ENCODE peak calls at places on chromosome 1, in seven cellular contexts. L is DND-41; T is fibroblast of mammary gland; V is CD4-positive, alpha-beta T cell; X is lower lobe of right lung; S is neural crest cell; R is fibroblast of lung. Q is an unnamed sample.

GRCh38 chr1:153984125-153984899 is 1.8 kb downstream of the RAB13 start:
- DNase-seq in L (no peak), T (no peak), V (no peak), X (no peak), S (no peak), R (no peak), Q (no peak)

GRCh38 chr1:909861-910310 is 13.8 kb upstream of the SAMD11 start:
- DNase-seq in L (no peak), T (no peak), V (no peak), X (no peak), S (no peak), R (no peak), Q (no peak)

GRCh38 chr1:194013561-194013960 is 827.1 kb upstream of the B3GALT2 start:
- DNase-seq in L (no peak), T (no peak), V (no peak), X (no peak), S (no peak), R (peak), Q (no peak)

GRCh38 chr1:160522622-160523345 is at the start of gene SLAMF6:
- DNase-seq in L (no peak), T (no peak), V (peak), X (no peak), S (no peak), R (no peak), Q (no peak)

GRCh38 chr1:248622491-248623106 is 12.3 kb downstream of the OR2T11 start:
- DNase-seq in L (peak), T (peak), V (no peak), X (no peak), S (no peak), R (no peak), Q (peak)

GRCh38 chr1:207191061-207191460 is 87.0 kb downstream of the C4BPA start:
- DNase-seq in L (no peak), T (no peak), V (no peak), X (no peak), S (no peak), R (no peak), Q (no peak)

GRCh38 chr1:172778461-172779455 is 119.9 kb downstream of the FASLG start:
- DNase-seq in L (no peak), T (peak), V (no peak), X (no peak), S (no peak), R (no peak), Q (no peak)

GRCh38 chr1:147815503-147815902 is 55.1 kb upstream of the GJA5 start:
- DNase-seq in L (no peak), T (no peak), V (no peak), X (no peak), S (no peak), R (no peak), Q (no peak)

GRCh38 chr1:29179641-29180184 is 2.0 kb downstream of the SRSF4 start:
- DNase-seq in L (no peak), T (peak), V (no peak), X (no peak), S (no peak), R (no peak), Q (no peak)

GRCh38 chr1:155219592-155220031 is 11.1 kb downstream of the MTX1 start:
- DNase-seq in L (peak), T (no peak), V (no peak), X (no peak), S (no peak), R (no peak), Q (no peak)

GRCh38 chr1:204267191-204267601 is 53.4 kb upstream of the GOLT1A start:
- DNase-seq in L (no peak), T (no peak), V (no peak), X (no peak), S (no peak), R (no peak), Q (no peak)

GRCh38 chr1:22760453-22760852 is 49.8 kb downstream of the EPHB2 start:
- DNase-seq in L (no peak), T (peak), V (no peak), X (no peak), S (no peak), R (no peak), Q (peak)

GRCh38 chr1:205861540-205861939 is 11.6 kb upstream of the PM20D1 start:
- DNase-seq in L (no peak), T (no peak), V (no peak), X (no peak), S (no peak), R (no peak), Q (no peak)

DNA sequence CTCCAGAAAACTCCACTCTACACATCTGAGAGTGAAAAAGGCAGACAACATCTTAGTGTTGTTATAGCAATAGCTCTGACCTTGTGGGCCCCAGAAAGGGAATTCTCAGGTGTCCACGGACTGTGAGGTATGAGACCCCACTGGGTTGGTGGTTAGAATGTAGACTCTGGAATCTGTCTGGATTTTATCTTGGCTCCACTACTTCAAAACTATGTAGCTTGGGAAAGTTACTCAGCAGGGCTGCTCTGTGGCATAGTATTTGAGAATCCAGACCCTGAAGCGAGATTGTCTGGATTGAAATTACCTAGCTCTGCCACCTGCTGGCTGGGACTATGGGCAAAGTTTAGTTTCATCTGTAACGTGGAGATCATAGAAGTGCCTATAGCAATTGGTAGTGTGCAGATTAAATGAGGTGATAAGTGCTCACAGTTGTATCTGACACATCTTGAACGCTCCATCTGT is 25.8 kb downstream of the PRDM2 start:
- DNase-seq in L (peak), T (peak), V (peak), X (no peak), S (no peak), R (peak), Q (peak)
- TF ChIP-seq CTCF in L (peak), T (peak), V (peak), X (peak), S (peak), R (peak), Q (peak)

GRCh38 chr1:119782541-119783338 is 14.0 kb upstream of the HMGCS2 start:
- DNase-seq in L (no peak), T (no peak), V (no peak), X (no peak), S (no peak), R (no peak), Q (no peak)

GRCh38 chr1:119783354-119784126 is 14.8 kb upstream of the HMGCS2 start:
- DNase-seq in L (no peak), T (peak), V (no peak), X (no peak), S (no peak), R (peak), Q (no peak)

GRCh38 chr1:119779869-119780356 is 11.2 kb upstream of the HMGCS2 start:
- DNase-seq in L (no peak), T (peak), V (no peak), X (no peak), S (no peak), R (no peak), Q (peak)

GRCh38 chr1:119778886-119779560 is 10.3 kb upstream of the HMGCS2 start:
- DNase-seq in L (no peak), T (no peak), V (no peak), X (no peak), S (no peak), R (no peak), Q (no peak)

DNA sequence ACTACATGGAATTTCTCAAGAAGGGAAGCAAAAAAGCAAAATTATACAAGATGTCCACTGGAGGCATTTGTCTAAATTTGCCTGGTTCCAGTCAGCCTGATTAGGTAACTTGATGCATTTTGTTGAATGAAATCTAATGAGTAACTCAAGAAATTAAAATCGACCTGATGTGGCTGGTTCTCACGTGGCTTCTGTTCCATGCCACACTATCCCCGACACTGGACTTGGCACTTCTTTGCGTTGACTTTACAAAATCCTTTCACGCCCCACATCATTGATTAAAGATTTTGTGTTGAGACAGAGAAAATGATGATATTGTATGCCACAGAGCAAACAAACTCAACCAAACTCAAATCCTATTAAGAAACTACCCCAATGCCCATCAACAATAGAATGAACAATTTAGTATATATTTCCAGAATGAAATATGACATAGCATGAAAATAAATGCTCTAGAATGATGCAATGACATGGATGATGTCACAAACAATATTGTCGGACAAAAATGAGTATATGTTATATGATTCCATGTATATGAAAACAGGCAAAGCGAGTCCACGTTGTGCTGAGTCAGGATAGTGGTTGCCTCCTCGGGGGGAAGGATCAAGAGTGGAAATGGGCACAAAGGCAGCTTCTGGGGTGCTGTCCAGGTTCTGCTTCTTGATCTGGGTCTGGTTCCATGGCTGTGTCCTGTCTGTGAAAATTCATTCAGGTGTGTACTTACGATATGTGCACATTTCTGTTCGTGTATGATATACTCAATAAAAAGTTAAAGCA is 12.9 kb upstream of the HMGCS2 start:
- DNase-seq in L (no peak), T (no peak), V (no peak), X (no peak), S (no peak), R (no peak), Q (no peak)
- TF ChIP-seq CTCF in L (no peak), T (no peak), V (no peak), X (no peak), S (no peak), R (no peak), Q (peak)

GRCh38 chr1:2539312-2539907 is 9.3 kb upstream of the HES5 start:
- DNase-seq in L (no peak), T (no peak), V (no peak), X (no peak), S (peak), R (no peak), Q (no peak)
- TF ChIP-seq CTCF in L (peak), T (no peak), V (peak), X (peak), S (peak), R (no peak), Q (peak)

DNA sequence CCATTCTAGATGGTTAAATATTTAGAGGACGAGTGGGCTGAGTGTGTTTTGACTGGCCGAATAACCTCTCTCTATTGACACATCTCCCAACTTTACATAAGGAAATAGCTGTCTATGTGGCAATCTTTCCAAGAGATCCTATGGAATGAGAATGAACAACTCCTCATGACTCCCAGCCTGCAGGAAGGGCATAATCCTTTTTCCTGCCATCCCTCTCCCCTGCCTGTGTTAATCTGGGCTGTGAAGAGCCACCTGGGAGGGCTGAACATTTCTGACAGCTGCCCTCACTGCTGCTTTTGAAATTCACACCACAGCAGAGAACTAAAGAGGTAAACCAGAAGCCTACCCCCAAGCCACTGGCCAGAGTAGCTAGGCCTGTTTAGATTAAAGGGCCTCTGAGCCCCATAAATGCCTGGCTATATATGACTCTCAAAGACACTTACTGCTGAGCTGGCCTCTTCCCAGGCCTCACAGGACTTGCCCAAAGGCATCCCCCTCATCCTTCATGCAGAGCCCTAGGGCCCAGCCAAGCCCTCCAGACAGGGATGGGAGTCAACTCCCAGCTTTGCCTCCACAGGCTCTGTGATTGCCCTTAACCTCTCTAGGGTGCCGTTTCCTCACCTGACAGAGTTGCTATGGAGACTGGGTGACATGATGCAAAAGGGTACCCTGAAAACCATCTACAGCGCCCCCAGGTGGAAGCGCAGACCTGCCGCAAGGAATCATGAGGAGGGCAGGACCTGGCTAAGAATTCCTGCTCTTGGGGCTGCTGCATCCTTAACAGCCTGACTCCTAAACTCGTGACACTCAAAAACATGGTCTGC is 42.0 kb upstream of the LDLRAP1 start:
- DNase-seq in L (no peak), T (peak), V (no peak), X (no peak), S (no peak), R (peak), Q (peak)
- TF ChIP-seq CTCF in L (peak), T (peak), V (no peak), X (no peak), S (peak), R (no peak), Q (peak)

Q was measured in HFFc6.